ENCODE peak calls at places on chromosomes 1 and 21, in four cellular contexts. X, S, R and V are unnamed samples.

GRCh38 chr1:188689542-188689941 is 1788.1 kb downstream of the BRINP3 start:
- DNase-seq in S (no peak), X (no peak), R (no peak), V (no peak)

GRCh38 chr1:76901158-76901767 is 34.0 kb downstream of the ST6GALNAC5 start:
- DNase-seq in S (peak), R (peak), X (peak), V (peak)

GRCh38 chr1:57424231-57425027 is 569 bp upstream of the DAB1 start:
- DNase-seq in X (peak), S (peak), R (peak), V (peak)

GRCh38 chr1:42439940-42440339 is 15.9 kb downstream of the ZMYND12 start:
- DNase-seq in R (peak), X (no peak), S (no peak), V (no peak)

GRCh38 chr1:51329443-51330325 is 678 bp downstream of the TTC39A start:
- DNase-seq in R (no peak), X (no peak), S (no peak), V (no peak)

GRCh38 chr21:39083377-39084008 is 99.8 kb downstream of the PSMG1 start:
- DNase-seq in S (no peak), X (no peak), R (no peak), V (no peak)

GRCh38 chr1:184075040-184076029 is 23.8 kb downstream of the TSEN15 start:
- DNase-seq in S (peak), X (no peak), R (peak), V (peak)

GRCh38 chr1:216119600-216119999 is 303.6 kb downstream of the USH2A start:
- DNase-seq in X (no peak), S (no peak), R (peak), V (peak)

GRCh38 chr1:40011198-40011597 is 29.3 kb upstream of the CAP1 start:
- DNase-seq in S (no peak), R (no peak), X (no peak), V (no peak)

GRCh38 chr1:40014253-40014706 is 26.2 kb upstream of the CAP1 start:
- DNase-seq in X (no peak), S (no peak), R (no peak), V (no peak)

GRCh38 chr1:40017951-40018575 is 22.5 kb upstream of the CAP1 start:
- DNase-seq in S (no peak), X (no peak), R (no peak), V (no peak)

GRCh38 chr1:40020447-40021085 is 20.0 kb upstream of the CAP1 start:
- DNase-seq in R (no peak), X (no peak), S (no peak), V (no peak)

GRCh38 chr1:40014812-40015594 is 25.5 kb upstream of the CAP1 start:
- DNase-seq in R (no peak), X (no peak), S (no peak), V (no peak)
- TF ChIP-seq ELF4 in R (no peak), X (no peak), S (no peak), V (no peak)

GRCh38 chr1:177341773-177342172 is 171.0 kb downstream of the BRINP2 start:
- DNase-seq in R (no peak), X (no peak), S (no peak), V (peak)
- TF ChIP-seq ELF4 in R (no peak), X (no peak), S (no peak), V (no peak)

GRCh38 chr1:14485285-14485684 is 113.2 kb upstream of the KAZN start:
- DNase-seq in S (no peak), R (no peak), X (no peak), V (no peak)

GRCh38 chr1:14482784-14483183 is 115.7 kb upstream of the KAZN start:
- DNase-seq in X (no peak), R (no peak), S (no peak), V (no peak)

GRCh38 chr1:14486401-14487110 is 111.9 kb upstream of the KAZN start:
- DNase-seq in R (no peak), X (no peak), S (no peak), V (no peak)

DNA sequence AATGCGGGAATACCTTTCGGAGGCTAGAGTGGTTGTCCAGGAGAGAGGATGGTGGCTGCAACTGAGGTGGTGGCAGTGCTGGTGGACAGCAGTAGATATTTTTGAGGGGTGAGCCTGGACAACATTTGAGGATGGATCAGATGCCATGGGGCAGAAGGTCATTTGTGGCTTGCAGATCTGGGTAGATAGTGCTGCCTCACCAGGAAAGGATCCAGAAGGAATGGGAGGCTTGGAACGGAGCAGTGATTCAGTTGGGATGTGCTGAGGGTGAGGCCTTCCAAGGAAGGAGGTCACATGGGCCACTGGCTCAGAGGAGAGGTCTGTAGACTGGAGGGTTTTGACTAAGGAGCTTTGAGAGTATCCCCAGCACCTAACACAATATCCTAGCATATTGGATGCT is 110.8 kb upstream of the KAZN start:
- DNase-seq in R (no peak), X (no peak), S (no peak), V (no peak)
- TF ChIP-seq ELF4 in R (no peak), X (no peak), S (no peak), V (no peak)

DNA sequence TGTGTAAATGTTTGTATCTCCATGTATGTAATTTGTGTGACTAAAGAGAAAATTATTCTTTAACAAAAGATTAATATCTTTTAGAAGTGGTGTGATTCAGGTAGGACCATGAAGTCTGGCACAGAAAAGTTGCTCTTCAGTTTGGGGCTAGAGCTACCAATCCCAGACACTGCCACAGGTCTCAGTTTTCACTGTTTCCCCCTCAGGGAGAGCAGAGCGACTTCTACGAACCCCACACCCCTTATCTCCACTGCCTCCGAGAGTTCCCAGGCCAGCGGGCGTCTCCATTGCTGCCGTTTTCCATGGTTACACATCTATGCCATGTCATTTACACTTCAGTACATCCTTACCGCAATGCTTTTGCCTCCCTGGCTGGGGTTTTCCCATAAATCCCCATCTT is 93.0 kb upstream of the SMYD2 start:
- DNase-seq in S (no peak), X (no peak), R (no peak), V (no peak)
- TF ChIP-seq ELF4 in S (no peak), X (no peak), R (no peak), V (no peak)

DNA sequence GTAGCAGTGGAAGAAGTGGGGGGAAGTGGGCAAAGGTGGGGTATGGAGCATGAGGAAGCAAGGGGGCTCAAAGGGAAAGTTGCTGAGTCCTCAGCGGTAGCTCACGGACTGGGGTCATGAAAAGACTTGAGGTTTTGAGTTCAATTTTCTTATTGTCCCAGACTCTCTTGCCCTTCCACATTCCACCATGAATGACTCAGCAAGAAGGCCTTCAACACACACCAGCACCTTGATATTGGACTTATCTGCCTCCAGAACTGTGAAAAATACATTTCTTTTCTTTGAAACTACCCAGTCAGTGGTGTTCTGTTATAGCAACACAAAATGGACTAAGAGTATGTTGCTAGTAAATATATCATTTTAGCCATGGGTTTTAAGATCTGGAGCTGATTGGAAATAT is 17.3 kb upstream of the RHBDL2 start:
- DNase-seq in S (peak), R (peak), X (no peak), V (no peak)
- TF ChIP-seq ELF4 in S (no peak), R (no peak), X (no peak), V (no peak)

GRCh38 chr1:35808376-35809155 is 750 bp downstream of the AGO4 start:
- DNase-seq in S (peak), R (peak), X (peak), V (peak)
- TF ChIP-seq ELF4 in S (no peak), R (no peak), X (no peak), V (no peak)

DNA sequence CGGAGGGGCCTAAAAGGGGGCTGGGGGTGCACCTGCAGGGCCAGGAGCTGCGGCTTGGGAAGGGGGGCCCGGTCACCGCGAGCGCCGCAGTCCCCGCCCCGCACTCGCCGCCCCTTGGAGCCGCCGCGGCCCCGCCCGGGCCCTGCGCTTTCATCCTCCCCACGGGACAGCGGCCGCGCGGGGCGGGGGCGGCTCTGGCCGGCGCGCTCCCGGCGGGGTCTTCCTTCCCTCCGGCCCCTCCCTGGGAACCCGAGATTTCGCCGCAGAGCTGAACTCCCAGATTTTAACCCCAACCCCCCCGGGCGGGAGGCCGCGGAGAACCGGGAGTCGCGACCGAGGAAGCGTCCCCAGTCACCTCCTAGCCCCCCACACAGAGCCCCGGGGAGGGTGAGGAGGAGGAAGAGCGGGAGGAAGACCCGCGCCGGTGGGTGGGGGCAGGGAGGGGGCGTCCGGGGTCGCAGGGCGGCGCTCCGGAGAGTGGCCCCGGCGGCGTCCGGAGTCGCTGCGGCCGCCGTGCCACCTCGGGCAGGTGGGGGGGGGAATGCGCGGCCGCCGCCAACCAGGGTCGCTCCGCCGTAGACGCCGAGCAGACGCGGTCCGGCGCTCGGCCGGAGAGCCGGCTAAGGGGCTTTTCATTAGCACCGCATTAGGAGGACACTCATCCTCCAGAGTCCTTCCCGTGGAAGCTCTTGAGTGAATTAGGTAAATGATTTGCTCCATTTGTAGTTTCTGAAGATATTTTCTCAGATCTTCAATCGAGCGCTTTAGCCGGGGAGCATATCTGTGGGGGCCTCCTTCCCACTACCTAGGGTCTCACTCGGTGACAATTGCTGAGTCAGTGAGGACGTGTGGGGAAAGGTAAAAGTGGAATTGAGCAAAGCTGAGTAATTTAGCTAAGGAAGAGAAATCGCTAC is 31.6 kb upstream of the NFIA start:
- DNase-seq in R (no peak), S (peak), X (peak), V (peak)
- TF ChIP-seq ELF4 in R (no peak), S (no peak), X (no peak), V (no peak)

GRCh38 chr1:159014003-159014571 is 4.4 kb downstream of the IFI16 start:
- DNase-seq in R (no peak), X (no peak), S (no peak), V (no peak)

GRCh38 chr1:159012495-159012894 is 2.8 kb downstream of the IFI16 start:
- DNase-seq in X (no peak), R (no peak), S (no peak), V (no peak)

GRCh38 chr1:159014851-159015250 is 5.1 kb downstream of the IFI16 start:
- DNase-seq in R (no peak), S (no peak), X (no peak), V (no peak)

GRCh38 chr1:159011701-159012100 is 2.0 kb downstream of the IFI16 start:
- DNase-seq in X (no peak), S (no peak), R (no peak), V (no peak)

DNA sequence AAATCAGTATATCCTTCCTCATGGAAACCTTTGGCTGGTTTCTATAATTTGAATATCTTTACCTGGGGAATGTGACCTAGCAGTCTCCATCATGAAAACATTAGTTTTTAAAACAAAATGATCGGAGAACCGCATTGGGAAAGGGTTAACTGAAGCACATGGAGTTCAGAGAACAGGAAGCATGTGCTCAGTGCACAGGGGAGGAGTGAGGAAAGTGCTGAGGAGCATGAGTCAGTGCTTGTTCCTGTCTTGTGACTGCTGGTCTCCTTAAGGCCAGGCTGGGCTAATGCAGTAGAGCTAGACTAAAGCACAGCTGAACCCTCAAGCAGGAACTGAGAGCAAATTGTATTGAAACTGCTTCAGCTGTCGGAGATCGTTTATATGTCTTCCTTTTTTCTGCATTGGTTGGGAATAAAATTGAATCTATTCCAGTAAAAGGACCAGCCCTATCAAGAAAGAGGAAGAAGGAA is 5.8 kb downstream of the IFI16 start:
- DNase-seq in X (no peak), R (no peak), S (peak), V (no peak)
- TF ChIP-seq ELF4 in X (no peak), R (no peak), S (peak), V (no peak)